ENCODE peak calls at places on chromosome 6, in seven cellular contexts. One of them, this sample, is unnamed.

GRCh38 chr6:104599821-104600658 is 259.7 kb downstream of the HACE1 start:
- DNase-seq in H1: no peak
- DNase-seq in mesendoderm: no peak
- DNase-seq in mesenchymal stem cell: no peak
- DNase-seq in trophoblast cell: no peak
- DNase-seq in H9: no peak
- DNase-seq in IMR-90: no peak
- DNase-seq in this sample: no peak

GRCh38 chr6:112802154-112802553 is 455.0 kb downstream of the RFPL4B start:
- DNase-seq in mesendoderm: no peak
- DNase-seq in IMR-90: peak
- DNase-seq in H9: no peak
- DNase-seq in mesenchymal stem cell: peak
- DNase-seq in H1: no peak
- DNase-seq in trophoblast cell: no peak
- DNase-seq in this sample: no peak

GRCh38 chr6:168796106-168796505 is 355.1 kb downstream of the SMOC2 start:
- DNase-seq in H9: no peak
- DNase-seq in H1: no peak
- DNase-seq in mesenchymal stem cell: no peak
- DNase-seq in IMR-90: no peak
- DNase-seq in mesendoderm: no peak
- DNase-seq in trophoblast cell: peak
- DNase-seq in this sample: no peak

GRCh38 chr6:45450801-45451200 is 73.1 kb upstream of the SUPT3H start:
- DNase-seq in trophoblast cell: no peak
- DNase-seq in H1: no peak
- DNase-seq in H9: no peak
- DNase-seq in mesenchymal stem cell: no peak
- DNase-seq in IMR-90: no peak
- DNase-seq in mesendoderm: peak
- DNase-seq in this sample: no peak

GRCh38 chr6:12289655-12290489 is at the start of gene EDN1:
- DNase-seq in mesenchymal stem cell: peak
- DNase-seq in H9: peak
- DNase-seq in trophoblast cell: peak
- DNase-seq in IMR-90: peak
- DNase-seq in mesendoderm: peak
- DNase-seq in H1: peak
- DNase-seq in this sample: peak

GRCh38 chr6:42572523-42572922 is 8.7 kb downstream of the UBR2 start:
- DNase-seq in H9: no peak
- DNase-seq in trophoblast cell: no peak
- DNase-seq in mesenchymal stem cell: no peak
- DNase-seq in mesendoderm: no peak
- DNase-seq in IMR-90: no peak
- DNase-seq in H1: no peak
- DNase-seq in this sample: no peak

GRCh38 chr6:87237804-87238203 is 82.4 kb downstream of the ZNF292 start:
- DNase-seq in H9: no peak
- DNase-seq in mesendoderm: peak
- DNase-seq in IMR-90: peak
- DNase-seq in H1: no peak
- DNase-seq in trophoblast cell: no peak
- DNase-seq in mesenchymal stem cell: peak
- DNase-seq in this sample: no peak

GRCh38 chr6:104685871-104686549 is 173.7 kb downstream of the HACE1 start:
- DNase-seq in mesendoderm: no peak
- DNase-seq in H1: no peak
- DNase-seq in mesenchymal stem cell: no peak
- DNase-seq in H9: no peak
- DNase-seq in IMR-90: no peak
- DNase-seq in trophoblast cell: no peak
- DNase-seq in this sample: no peak

GRCh38 chr6:111759413-111759835 is 113.8 kb downstream of the FYN start:
- DNase-seq in H9: no peak
- DNase-seq in H1: no peak
- DNase-seq in IMR-90: peak
- DNase-seq in trophoblast cell: no peak
- DNase-seq in mesendoderm: no peak
- DNase-seq in mesenchymal stem cell: no peak
- DNase-seq in this sample: no peak

GRCh38 chr6:33732819-33733218 is 13.9 kb downstream of the IP6K3 start:
- DNase-seq in IMR-90: peak
- DNase-seq in H9: no peak
- DNase-seq in mesenchymal stem cell: no peak
- DNase-seq in trophoblast cell: no peak
- DNase-seq in H1: no peak
- DNase-seq in mesendoderm: no peak
- DNase-seq in this sample: no peak

GRCh38 chr6:146433881-146434741 is 109.5 kb upstream of the RAB32 start:
- DNase-seq in IMR-90: no peak
- DNase-seq in mesenchymal stem cell: peak
- DNase-seq in H1: no peak
- DNase-seq in H9: peak
- DNase-seq in trophoblast cell: no peak
- DNase-seq in mesendoderm: peak
- DNase-seq in this sample: no peak

GRCh38 chr6:159233365-159234101 is 64.3 kb downstream of the FNDC1 start:
- DNase-seq in mesendoderm: peak
- DNase-seq in IMR-90: no peak
- DNase-seq in mesenchymal stem cell: no peak
- DNase-seq in H1: peak
- DNase-seq in trophoblast cell: no peak
- DNase-seq in H9: peak
- DNase-seq in this sample: no peak

GRCh38 chr6:42453027-42453648 is 1.4 kb upstream of the TRERF1 start:
- DNase-seq in H1: no peak
- DNase-seq in IMR-90: peak
- DNase-seq in H9: peak
- DNase-seq in trophoblast cell: peak
- DNase-seq in mesendoderm: peak
- DNase-seq in mesenchymal stem cell: peak
- DNase-seq in this sample: peak

GRCh38 chr6:106094261-106094963 is 8.3 kb downstream of the PRDM1 start:
- DNase-seq in IMR-90: no peak
- DNase-seq in H1: no peak
- DNase-seq in mesenchymal stem cell: no peak
- DNase-seq in mesendoderm: no peak
- DNase-seq in trophoblast cell: no peak
- DNase-seq in H9: no peak
- DNase-seq in this sample: no peak

GRCh38 chr6:2460216-2460734 is 214.9 kb upstream of the GMDS start:
- DNase-seq in IMR-90: no peak
- DNase-seq in mesendoderm: no peak
- DNase-seq in mesenchymal stem cell: no peak
- DNase-seq in H9: no peak
- DNase-seq in trophoblast cell: no peak
- DNase-seq in H1: no peak
- DNase-seq in this sample: no peak

GRCh38 chr6:89023591-89024441 is 56.7 kb upstream of the PNRC1 start:
- DNase-seq in IMR-90: no peak
- DNase-seq in H1: no peak
- DNase-seq in mesenchymal stem cell: peak
- DNase-seq in trophoblast cell: no peak
- DNase-seq in mesendoderm: no peak
- DNase-seq in H9: no peak
- DNase-seq in this sample: no peak

GRCh38 chr6:149060300-149060984 is 257.1 kb upstream of the TAB2 start:
- DNase-seq in mesendoderm: no peak
- DNase-seq in H9: no peak
- DNase-seq in H1: no peak
- DNase-seq in IMR-90: peak
- DNase-seq in trophoblast cell: peak
- DNase-seq in mesenchymal stem cell: peak
- DNase-seq in this sample: no peak

GRCh38 chr6:80210618-80211017 is 104.1 kb downstream of the BCKDHB start:
- DNase-seq in H9: peak
- DNase-seq in mesenchymal stem cell: peak
- DNase-seq in H1: peak
- DNase-seq in trophoblast cell: no peak
- DNase-seq in IMR-90: no peak
- DNase-seq in mesendoderm: peak
- DNase-seq in this sample: no peak

GRCh38 chr6:136989591-136990578 is 54.9 kb downstream of the IL20RA start:
- DNase-seq in trophoblast cell: no peak
- DNase-seq in mesenchymal stem cell: peak
- DNase-seq in mesendoderm: peak
- DNase-seq in H9: peak
- DNase-seq in IMR-90: no peak
- DNase-seq in H1: peak
- DNase-seq in this sample: no peak

GRCh38 chr6:16450285-16450684 is 211.9 kb downstream of the GMPR start:
- DNase-seq in mesendoderm: no peak
- DNase-seq in trophoblast cell: peak
- DNase-seq in mesenchymal stem cell: peak
- DNase-seq in H1: no peak
- DNase-seq in IMR-90: peak
- DNase-seq in H9: no peak
- DNase-seq in this sample: no peak

GRCh38 chr6:21599074-21599639 is 5.6 kb downstream of the SOX4 start:
- DNase-seq in IMR-90: no peak
- DNase-seq in H9: no peak
- DNase-seq in trophoblast cell: no peak
- DNase-seq in mesendoderm: no peak
- DNase-seq in H1: no peak
- DNase-seq in mesenchymal stem cell: peak
- DNase-seq in this sample: no peak

GRCh38 chr6:39904946-39905639 is 29.2 kb downstream of the MOCS1 start:
- DNase-seq in H1: no peak
- DNase-seq in H9: no peak
- DNase-seq in IMR-90: no peak
- DNase-seq in trophoblast cell: no peak
- DNase-seq in mesenchymal stem cell: no peak
- DNase-seq in mesendoderm: no peak
- DNase-seq in this sample: no peak

GRCh38 chr6:19311786-19312185 is 525.4 kb upstream of the ID4 start:
- DNase-seq in trophoblast cell: no peak
- DNase-seq in mesenchymal stem cell: no peak
- DNase-seq in IMR-90: no peak
- DNase-seq in H1: peak
- DNase-seq in H9: peak
- DNase-seq in mesendoderm: peak
- DNase-seq in this sample: peak

GRCh38 chr6:162999575-163000285 is 272.0 kb downstream of the PACRG start:
- DNase-seq in IMR-90: peak
- DNase-seq in H9: no peak
- DNase-seq in H1: no peak
- DNase-seq in mesendoderm: no peak
- DNase-seq in trophoblast cell: no peak
- DNase-seq in mesenchymal stem cell: peak
- DNase-seq in this sample: no peak

GRCh38 chr6:162998777-162999176 is 271.0 kb downstream of the PACRG start:
- DNase-seq in H9: no peak
- DNase-seq in IMR-90: no peak
- DNase-seq in H1: no peak
- DNase-seq in mesendoderm: no peak
- DNase-seq in trophoblast cell: no peak
- DNase-seq in mesenchymal stem cell: no peak
- DNase-seq in this sample: no peak

DNA sequence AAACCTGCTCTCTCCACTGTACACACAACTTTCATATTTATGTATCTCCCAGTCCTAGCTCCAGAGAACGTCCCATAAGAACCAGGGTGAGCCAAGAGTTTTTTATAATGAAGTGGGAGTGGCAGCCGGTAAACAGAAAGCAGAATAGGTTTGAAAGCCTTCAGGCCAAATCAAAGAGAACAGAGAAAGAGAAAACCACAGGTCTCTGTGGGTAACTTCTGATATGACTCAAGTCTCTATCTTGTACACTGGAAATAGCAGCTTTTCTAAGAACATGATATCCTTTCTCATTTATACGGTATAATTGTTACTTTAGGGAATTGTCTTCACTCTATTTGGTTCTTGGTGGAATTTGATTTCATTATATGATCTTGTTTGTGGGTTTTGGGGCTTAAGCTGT is 273.6 kb downstream of the PACRG start:
- DNase-seq in H9: no peak
- DNase-seq in trophoblast cell: no peak
- DNase-seq in mesenchymal stem cell: no peak
- DNase-seq in mesendoderm: no peak
- DNase-seq in IMR-90: no peak
- DNase-seq in H1: no peak
- DNase-seq in this sample: no peak
- H2BK5ac ChIP-seq in H9: no peak
- H2BK5ac ChIP-seq in trophoblast cell: no peak
- H2BK5ac ChIP-seq in mesenchymal stem cell: no peak
- H2BK5ac ChIP-seq in mesendoderm: no peak
- H2BK5ac ChIP-seq in IMR-90: no peak
- H2BK5ac ChIP-seq in H1: no peak
- H2BK5ac ChIP-seq in this sample: no peak

GRCh38 chr6:155185544-155185943 is 78.3 kb upstream of the CLDN20 start:
- DNase-seq in trophoblast cell: peak
- DNase-seq in H9: peak
- DNase-seq in H1: no peak
- DNase-seq in mesendoderm: peak
- DNase-seq in IMR-90: peak
- DNase-seq in mesenchymal stem cell: peak
- DNase-seq in this sample: peak
- H3K4me2 ChIP-seq in trophoblast cell: peak
- H3K4me2 ChIP-seq in H9: no peak
- H3K4me2 ChIP-seq in H1: no peak
- H3K4me2 ChIP-seq in mesendoderm: no peak
- H3K4me2 ChIP-seq in IMR-90: no peak
- H3K4me2 ChIP-seq in mesenchymal stem cell: no peak
- H3K4me2 ChIP-seq in this sample: no peak

DNA sequence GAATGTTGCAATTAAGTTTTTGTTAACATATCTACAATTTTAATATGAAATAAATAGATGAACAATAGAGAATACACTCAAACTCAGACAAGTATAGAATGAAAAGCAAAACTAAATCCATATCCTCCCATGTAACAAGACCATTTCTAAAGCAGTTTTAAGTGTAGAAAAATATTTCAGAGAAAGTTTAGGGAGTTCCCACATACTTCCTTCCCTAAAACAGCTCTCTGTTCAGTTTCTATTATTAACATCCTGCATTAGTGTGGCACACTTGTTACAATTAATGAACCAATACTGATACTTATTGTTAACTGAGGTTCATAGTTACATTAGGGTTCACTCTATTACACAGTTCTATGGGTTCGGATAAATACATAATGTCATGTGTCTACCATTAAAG is 38.4 kb downstream of the HLA-DRB5 start:
- DNase-seq in trophoblast cell: no peak
- DNase-seq in IMR-90: no peak
- DNase-seq in H9: no peak
- DNase-seq in mesenchymal stem cell: no peak
- DNase-seq in mesendoderm: no peak
- DNase-seq in H1: no peak
- DNase-seq in this sample: no peak
- H2BK5ac ChIP-seq in trophoblast cell: no peak
- H2BK5ac ChIP-seq in IMR-90: no peak
- H2BK5ac ChIP-seq in H9: no peak
- H2BK5ac ChIP-seq in mesenchymal stem cell: no peak
- H2BK5ac ChIP-seq in mesendoderm: no peak
- H2BK5ac ChIP-seq in H1: no peak
- H2BK5ac ChIP-seq in this sample: no peak

DNA sequence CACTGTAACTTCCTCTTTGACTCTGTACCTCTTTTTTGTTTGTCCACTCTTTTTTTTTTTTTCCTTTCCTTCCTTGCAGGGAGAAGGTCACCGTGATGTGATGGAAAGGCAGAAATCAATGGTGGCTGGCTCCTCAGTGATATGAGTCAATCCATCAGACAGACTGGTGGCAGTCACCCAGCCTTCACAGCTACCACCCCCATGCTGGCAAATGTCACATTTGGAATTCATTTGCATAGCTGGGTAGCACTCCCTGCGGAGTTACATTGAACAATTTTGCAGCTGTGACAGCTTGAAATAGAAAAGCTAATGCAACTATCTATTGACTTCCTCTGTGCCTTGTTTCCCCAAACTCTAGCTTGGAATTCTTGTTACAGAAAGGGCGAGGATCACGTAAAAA is 668.5 kb downstream of the C6orf118 start:
- DNase-seq in H1: no peak
- DNase-seq in IMR-90: no peak
- DNase-seq in H9: no peak
- DNase-seq in mesendoderm: peak
- DNase-seq in mesenchymal stem cell: no peak
- DNase-seq in trophoblast cell: no peak
- DNase-seq in this sample: no peak
- H3K4me2 ChIP-seq in H1: no peak
- H3K4me2 ChIP-seq in IMR-90: no peak
- H3K4me2 ChIP-seq in H9: no peak
- H3K4me2 ChIP-seq in mesendoderm: no peak
- H3K4me2 ChIP-seq in mesenchymal stem cell: no peak
- H3K4me2 ChIP-seq in trophoblast cell: no peak
- H3K4me2 ChIP-seq in this sample: no peak